ENCODE peak calls at places on chromosome 21, in four cellular contexts. J is NCI-H1436, E is left colon, B is HCEC 1CT. O is an unnamed sample.

GRCh38 chr21:38816400-38816973 is 10.8 kb downstream of the ETS2 start:
- DNase-seq in J (no peak), E (no peak), B (no peak), O (no peak)

GRCh38 chr21:44880762-44881585 is 7.5 kb upstream of the PTTG1IP start:
- DNase-seq in J (no peak), E (no peak), B (peak), O (peak)

GRCh38 chr21:31923756-31924155 is 50.9 kb downstream of the HUNK start:
- DNase-seq in J (no peak), E (no peak), B (no peak), O (no peak)

GRCh38 chr21:30206551-30207251 is 9.2 kb downstream of the CLDN8 start:
- DNase-seq in J (no peak), E (no peak), B (no peak), O (no peak)

GRCh38 chr21:34355570-34355969 is 8.2 kb upstream of the KCNE2 start:
- DNase-seq in J (no peak), E (no peak), B (no peak), O (no peak)

GRCh38 chr21:45341779-45342178 is 54.1 kb upstream of the POFUT2 start:
- DNase-seq in J (no peak), E (no peak), B (no peak), O (no peak)

GRCh38 chr21:46295177-46295711 is 9.1 kb downstream of the YBEY start:
- DNase-seq in J (peak), E (no peak), B (peak), O (no peak)

GRCh38 chr21:31282095-31282709 is 61.9 kb downstream of the TIAM1 start:
- DNase-seq in J (no peak), E (peak), B (no peak), O (no peak)

GRCh38 chr21:43283136-43283924 is 114.5 kb downstream of the CRYAA start:
- DNase-seq in J (no peak), E (no peak), B (no peak), O (no peak)

GRCh38 chr21:44424608-44425306 is 30.6 kb upstream of the LRRC3 start:
- DNase-seq in J (no peak), E (no peak), B (no peak), O (no peak)

GRCh38 chr21:38507374-38507942 is 9.2 kb upstream of the ERG start:
- DNase-seq in J (no peak), E (no peak), B (no peak), O (no peak)

GRCh38 chr21:26280715-26281310 is 110.2 kb upstream of the APP start:
- DNase-seq in J (no peak), E (no peak), B (no peak), O (no peak)

GRCh38 chr21:41610042-41610839 is 102.3 kb upstream of the TMPRSS2 start:
- DNase-seq in J (peak), E (peak), B (no peak), O (no peak)

GRCh38 chr21:36747114-36747814 is 48.3 kb downstream of the SIM2 start:
- DNase-seq in J (no peak), E (peak), B (no peak), O (no peak)

GRCh38 chr21:33042812-33043211 is 17.1 kb downstream of the OLIG2 start:
- DNase-seq in J (no peak), E (no peak), B (peak), O (no peak)

GRCh38 chr21:45570071-45570470 is 27.8 kb upstream of the SLC19A1 start:
- DNase-seq in J (no peak), E (no peak), B (no peak), O (no peak)

GRCh38 chr21:42431196-42431595 is 27.5 kb downstream of the UBASH3A start:
- DNase-seq in J (no peak), E (no peak), B (no peak), O (no peak)

GRCh38 chr21:31721381-31721780 is 10.5 kb downstream of the SCAF4 start:
- DNase-seq in J (no peak), E (no peak), B (no peak), O (no peak)

GRCh38 chr21:23936224-23936623 is 1671.1 kb downstream of the MRPL39 start:
- DNase-seq in J (peak), E (no peak), B (no peak), O (no peak)